ENCODE peak calls at places on chromosomes 3 and 15, in five cellular contexts. One of them, this sample, is unnamed.
A peak's percentile ranks its signal among the peaks of the same experiment; 100 is the strongest.

GRCh38 chr3:113008117-113008516 is 17.3 kb downstream of the GTPBP8 start:
- DNase-seq in A172: no peak
- DNase-seq in hippocampal formation: no peak
- DNase-seq in effector CD4-positive, alpha-beta T cell: no peak
- DNase-seq in AG08396: no peak
- DNase-seq in this sample: no peak

GRCh38 chr15:37900286-37901221 is 33.9 kb upstream of the TMCO5A start:
- DNase-seq in A172: peak; percentile 78
- DNase-seq in hippocampal formation: no peak
- DNase-seq in effector CD4-positive, alpha-beta T cell: no peak
- DNase-seq in AG08396: peak; percentile 40
- DNase-seq in this sample: peak; percentile 16

GRCh38 chr15:38455096-38455495 is 1.2 kb downstream of the FAM98B start:
- DNase-seq in A172: no peak
- DNase-seq in hippocampal formation: no peak
- DNase-seq in effector CD4-positive, alpha-beta T cell: no peak
- DNase-seq in AG08396: no peak
- DNase-seq in this sample: no peak

GRCh38 chr3:134857776-134858515 is 62.9 kb downstream of the EPHB1 start:
- DNase-seq in A172: no peak
- DNase-seq in hippocampal formation: no peak
- DNase-seq in effector CD4-positive, alpha-beta T cell: no peak
- DNase-seq in AG08396: no peak
- DNase-seq in this sample: no peak

GRCh38 chr3:182671942-182672341 is 121.4 kb upstream of the ATP11B start:
- DNase-seq in A172: no peak
- DNase-seq in hippocampal formation: peak; percentile 41
- DNase-seq in effector CD4-positive, alpha-beta T cell: no peak
- DNase-seq in AG08396: no peak
- DNase-seq in this sample: no peak

GRCh38 chr3:58492385-58492970 is 582 bp downstream of the KCTD6 start:
- DNase-seq in A172: peak; percentile 8
- DNase-seq in hippocampal formation: no peak
- DNase-seq in effector CD4-positive, alpha-beta T cell: no peak
- DNase-seq in AG08396: no peak
- DNase-seq in this sample: peak; percentile 26

GRCh38 chr3:151460774-151461450 is at the start of gene IGSF10:
- DNase-seq in A172: no peak
- DNase-seq in hippocampal formation: no peak
- DNase-seq in effector CD4-positive, alpha-beta T cell: no peak
- DNase-seq in AG08396: peak; percentile 18
- DNase-seq in this sample: peak; percentile 32

GRCh38 chr3:56758539-56758981 is 43.2 kb downstream of the ARHGEF3 start:
- DNase-seq in A172: peak; percentile 70
- DNase-seq in hippocampal formation: no peak
- DNase-seq in effector CD4-positive, alpha-beta T cell: no peak
- DNase-seq in AG08396: peak; percentile 72
- DNase-seq in this sample: peak; percentile 46

GRCh38 chr3:193780810-193781472 is 187.9 kb downstream of the OPA1 start:
- DNase-seq in A172: peak; percentile 90
- DNase-seq in hippocampal formation: peak; percentile 56
- DNase-seq in effector CD4-positive, alpha-beta T cell: no peak
- DNase-seq in AG08396: peak; percentile 85
- DNase-seq in this sample: peak; percentile 84

GRCh38 chr15:73485372-73485771 is 42.4 kb downstream of the REC114 start:
- DNase-seq in A172: no peak
- DNase-seq in hippocampal formation: no peak
- DNase-seq in effector CD4-positive, alpha-beta T cell: no peak
- DNase-seq in AG08396: no peak
- DNase-seq in this sample: no peak

GRCh38 chr3:170413291-170413690 is 5.4 kb upstream of the CLDN11 start:
- DNase-seq in A172: no peak
- DNase-seq in hippocampal formation: no peak
- DNase-seq in effector CD4-positive, alpha-beta T cell: no peak
- DNase-seq in AG08396: no peak
- DNase-seq in this sample: no peak

GRCh38 chr3:65914032-65914739 is 124.5 kb downstream of the MAGI1 start:
- DNase-seq in A172: no peak
- DNase-seq in hippocampal formation: no peak
- DNase-seq in effector CD4-positive, alpha-beta T cell: no peak
- DNase-seq in AG08396: no peak
- DNase-seq in this sample: no peak

GRCh38 chr3:141332436-141332835 is 35.9 kb upstream of the ZBTB38 start:
- DNase-seq in A172: no peak
- DNase-seq in hippocampal formation: no peak
- DNase-seq in effector CD4-positive, alpha-beta T cell: no peak
- DNase-seq in AG08396: no peak
- DNase-seq in this sample: no peak

GRCh38 chr3:157429703-157430102 is 6.9 kb upstream of the PTX3 start:
- DNase-seq in A172: peak; percentile 55
- DNase-seq in hippocampal formation: no peak
- DNase-seq in effector CD4-positive, alpha-beta T cell: no peak
- DNase-seq in AG08396: no peak
- DNase-seq in this sample: peak; percentile 26

GRCh38 chr3:45673273-45673672 is 15.9 kb upstream of the SACM1L start:
- DNase-seq in A172: no peak
- DNase-seq in hippocampal formation: no peak
- DNase-seq in effector CD4-positive, alpha-beta T cell: no peak
- DNase-seq in AG08396: no peak
- DNase-seq in this sample: no peak

GRCh38 chr15:99438222-99438592 is 127.6 kb upstream of the MEF2A start:
- DNase-seq in A172: no peak
- DNase-seq in hippocampal formation: no peak
- DNase-seq in effector CD4-positive, alpha-beta T cell: no peak
- DNase-seq in AG08396: no peak
- DNase-seq in this sample: no peak

GRCh38 chr15:56082263-56082761 is 88.9 kb upstream of the NEDD4 start:
- DNase-seq in A172: no peak
- DNase-seq in hippocampal formation: no peak
- DNase-seq in effector CD4-positive, alpha-beta T cell: no peak
- DNase-seq in AG08396: no peak
- DNase-seq in this sample: no peak

GRCh38 chr3:145266368-145266767 is 894.6 kb downstream of the PLOD2 start:
- DNase-seq in A172: no peak
- DNase-seq in hippocampal formation: no peak
- DNase-seq in effector CD4-positive, alpha-beta T cell: no peak
- DNase-seq in AG08396: no peak
- DNase-seq in this sample: no peak

GRCh38 chr3:9339750-9340449 is 23.0 kb upstream of the THUMPD3 start:
- DNase-seq in A172: no peak
- DNase-seq in hippocampal formation: no peak
- DNase-seq in effector CD4-positive, alpha-beta T cell: no peak
- DNase-seq in AG08396: peak; percentile 29
- DNase-seq in this sample: no peak

GRCh38 chr3:192816274-192816853 is 89.0 kb upstream of the FGF12 start:
- DNase-seq in A172: peak; percentile 74
- DNase-seq in hippocampal formation: peak; percentile 63
- DNase-seq in effector CD4-positive, alpha-beta T cell: no peak
- DNase-seq in AG08396: peak; percentile 32
- DNase-seq in this sample: no peak

GRCh38 chr3:102215166-102215565 is 219.6 kb upstream of the ZPLD1 start:
- DNase-seq in A172: no peak
- DNase-seq in hippocampal formation: no peak
- DNase-seq in effector CD4-positive, alpha-beta T cell: no peak
- DNase-seq in AG08396: no peak
- DNase-seq in this sample: no peak

GRCh38 chr15:64894395-64895056 is 17.2 kb upstream of the ANKDD1A start:
- DNase-seq in A172: no peak
- DNase-seq in hippocampal formation: no peak
- DNase-seq in effector CD4-positive, alpha-beta T cell: peak; percentile 79
- DNase-seq in AG08396: no peak
- DNase-seq in this sample: no peak

GRCh38 chr15:42091753-42092665 is 2.4 kb downstream of the PLA2G4D start:
- DNase-seq in A172: peak; percentile 59
- DNase-seq in hippocampal formation: no peak
- DNase-seq in effector CD4-positive, alpha-beta T cell: no peak
- DNase-seq in AG08396: no peak
- DNase-seq in this sample: no peak

GRCh38 chr15:76073554-76073953 is 13.8 kb downstream of the TMEM266 start:
- DNase-seq in A172: no peak
- DNase-seq in hippocampal formation: no peak
- DNase-seq in effector CD4-positive, alpha-beta T cell: no peak
- DNase-seq in AG08396: no peak
- DNase-seq in this sample: no peak

GRCh38 chr3:196947136-196947859 is 5.0 kb upstream of the NCBP2 start:
- DNase-seq in A172: no peak
- DNase-seq in hippocampal formation: no peak
- DNase-seq in effector CD4-positive, alpha-beta T cell: no peak
- DNase-seq in AG08396: no peak
- DNase-seq in this sample: no peak

GRCh38 chr15:88031461-88031860 is 225.1 kb downstream of the NTRK3 start:
- DNase-seq in A172: no peak
- DNase-seq in hippocampal formation: no peak
- DNase-seq in effector CD4-positive, alpha-beta T cell: no peak
- DNase-seq in AG08396: no peak
- DNase-seq in this sample: no peak

GRCh38 chr3:185732782-185733181 is 92.1 kb downstream of the IGF2BP2 start:
- DNase-seq in A172: peak; percentile 92
- DNase-seq in hippocampal formation: no peak
- DNase-seq in effector CD4-positive, alpha-beta T cell: no peak
- DNase-seq in AG08396: no peak
- DNase-seq in this sample: peak; percentile 60